ENCODE peak calls at places on chromosomes 6 and 20, in nine cellular contexts. Z, F, I, T, J, D, V, X and G are unnamed samples.

GRCh38 chr6:155389130-155389529 is 66.5 kb downstream of the NOX3 start:
- DNase-seq in V (no peak), D (no peak), Z (no peak), X (no peak), I (no peak), T (no peak), F (no peak), J (no peak), G (no peak)

GRCh38 chr20:37249304-37249703 is 12.3 kb downstream of the GHRH start:
- DNase-seq in V (no peak), I (no peak), Z (no peak), J (no peak), F (no peak), T (no peak), D (no peak), X (no peak), G (no peak)

GRCh38 chr6:16354692-16355091 is 116.3 kb downstream of the GMPR start:
- DNase-seq in V (no peak), F (no peak), I (no peak), D (no peak), T (no peak), Z (no peak), X (no peak), J (no peak), G (no peak)

GRCh38 chr6:89117285-89118108 is at the start of gene SRSF12:
- DNase-seq in X (peak; percentile 40), D (peak; percentile 33), F (peak; percentile 43), V (peak; percentile 92), T (peak; percentile 80), J (peak; percentile 51), Z (no peak), I (peak; percentile 3), G (peak; percentile 9)

GRCh38 chr6:140043357-140043756 is 668.9 kb upstream of the CITED2 start:
- DNase-seq in D (no peak), J (no peak), I (peak; percentile 85), Z (no peak), X (no peak), V (no peak), T (peak; percentile 34), F (no peak), G (no peak)

GRCh38 chr6:168641455-168641854 is 200.5 kb downstream of the SMOC2 start:
- DNase-seq in X (no peak), J (no peak), F (no peak), Z (no peak), D (no peak), T (no peak), I (no peak), V (no peak), G (no peak)

GRCh38 chr20:61805781-61806180 is 259.9 kb downstream of the TAF4 start:
- DNase-seq in F (no peak), T (no peak), X (no peak), Z (no peak), I (no peak), V (peak; percentile 24), D (no peak), J (no peak), G (no peak)

GRCh38 chr6:56958481-56958880 is 3.6 kb downstream of the BEND6 start:
- DNase-seq in Z (no peak), T (no peak), I (no peak), F (no peak), X (no peak), J (no peak), D (no peak), V (no peak), G (no peak)

GRCh38 chr6:38684244-38684643 is 18.7 kb downstream of the GLO1 start:
- DNase-seq in J (no peak), V (no peak), Z (no peak), T (no peak), I (no peak), F (no peak), X (no peak), D (no peak), G (no peak)

GRCh38 chr20:23415958-23416583 is 5.2 kb downstream of the NAPB start:
- DNase-seq in X (no peak), D (no peak), Z (no peak), I (no peak), V (no peak), T (no peak), F (no peak), J (no peak), G (no peak)

GRCh38 chr20:1741309-1742048 is 83.9 kb upstream of the SIRPG start:
- DNase-seq in Z (no peak), F (no peak), D (no peak), I (no peak), V (no peak), X (no peak), J (no peak), T (no peak), G (no peak)

GRCh38 chr20:46642944-46643343 is 8.3 kb downstream of the SLC13A3 start:
- DNase-seq in D (no peak), V (no peak), F (no peak), Z (no peak), I (no peak), J (no peak), T (no peak), X (no peak), G (no peak)

GRCh38 chr6:145736854-145737181 is 1.5 kb upstream of the EPM2A start:
- DNase-seq in D (peak; percentile 5), J (no peak), X (no peak), Z (no peak), F (no peak), V (no peak), I (no peak), T (peak; percentile 53), G (peak; percentile 9)

GRCh38 chr6:34664270-34664971 is 32.1 kb downstream of the ILRUN start:
- DNase-seq in Z (no peak), T (no peak), J (no peak), X (no peak), F (no peak), D (peak; percentile 59), V (no peak), I (peak; percentile 30), G (no peak)

GRCh38 chr20:24650091-24650490 is 180.7 kb downstream of the SYNDIG1 start:
- DNase-seq in Z (no peak), D (no peak), X (no peak), J (no peak), T (peak; percentile 29), I (no peak), F (no peak), V (no peak), G (peak; percentile 21)

GRCh38 chr6:52540286-52540902 is 36.5 kb downstream of the TRAM2 start:
- DNase-seq in D (no peak), I (no peak), X (no peak), V (no peak), J (no peak), F (no peak), Z (no peak), T (no peak), G (no peak)

GRCh38 chr6:161788531-161788930 is 514.7 kb upstream of the AGPAT4 start:
- DNase-seq in D (no peak), T (no peak), X (no peak), V (no peak), F (no peak), J (no peak), Z (no peak), I (no peak), G (no peak)

GRCh38 chr6:44701038-44701636 is 313.6 kb downstream of the CDC5L start:
- DNase-seq in I (no peak), F (no peak), J (no peak), Z (no peak), X (no peak), V (no peak), T (no peak), D (no peak), G (no peak)

GRCh38 chr6:106613590-106613989 is 15.7 kb downstream of the RTN4IP1 start:
- DNase-seq in V (no peak), J (no peak), X (no peak), D (no peak), Z (no peak), I (no peak), T (no peak), F (no peak), G (no peak)

GRCh38 chr6:12637960-12638641 is 78.5 kb upstream of the PHACTR1 start:
- DNase-seq in X (no peak), F (peak; percentile 66), I (peak; percentile 42), V (no peak), D (peak; percentile 62), T (peak; percentile 26), Z (no peak), J (peak; percentile 8), G (peak; percentile 41)